ENCODE peak calls at places on chromosome 11, in six cellular contexts. C is OCI-LY7, F is Peyer's patch, N is heart right ventricle, S is upper lobe of left lung, K is cardiac muscle cell. V is an unnamed sample. For H3K9me3 and H3K36me3, the result is how much of the 10 kb centered on the place peaks cover.

GRCh38 chr11:120556841-120557240 is 45.3 kb downstream of the GRIK4 start:
- DNase-seq in C (no peak), F (no peak), N (no peak), S (no peak), K (no peak), V (no peak)

GRCh38 chr11:110979696-110980095 is 265.8 kb upstream of the POU2AF2 start:
- DNase-seq in C (no peak), F (no peak), N (no peak), S (no peak), K (no peak), V (no peak)

GRCh38 chr11:76577199-76577920 is 93.2 kb downstream of the LRRC32 start:
- DNase-seq in C (no peak), F (peak), N (peak), S (peak), K (peak), V (no peak)

GRCh38 chr11:26578998-26579635 is 7.1 kb upstream of the MUC15 start:
- DNase-seq in C (no peak), F (no peak), N (no peak), S (no peak), K (no peak), V (no peak)

GRCh38 chr11:70868341-70868885 is 384.0 kb downstream of the SHANK2 start:
- DNase-seq in C (no peak), F (no peak), N (no peak), S (no peak), K (no peak), V (no peak)

GRCh38 chr11:108559904-108560303 is 33.7 kb downstream of the EXPH5 start:
- DNase-seq in C (no peak), F (no peak), N (no peak), S (no peak), K (no peak), V (no peak)

GRCh38 chr11:121082670-121083069 is 18.4 kb upstream of the TECTA start:
- DNase-seq in C (no peak), F (no peak), N (no peak), S (no peak), K (peak), V (no peak)

GRCh38 chr11:126035718-126036117 is 26.9 kb downstream of the CDON start:
- DNase-seq in C (no peak), F (no peak), N (no peak), S (no peak), K (no peak), V (no peak)

GRCh38 chr11:130877532-130877931 is 38.7 kb downstream of the SNX19 start:
- DNase-seq in C (no peak), F (no peak), N (no peak), S (no peak), K (no peak), V (no peak)

GRCh38 chr11:35995872-35996271 is 52.0 kb downstream of the LDLRAD3 start:
- DNase-seq in C (no peak), F (no peak), N (no peak), S (no peak), K (no peak), V (no peak)

GRCh38 chr11:67648140-67648795 is 2.3 kb downstream of the ACY3 start:
- DNase-seq in C (peak), F (peak), N (no peak), S (no peak), K (peak), V (no peak)

GRCh38 chr11:107591098-107591445 is at the start of gene ELMOD1:
- DNase-seq in C (no peak), F (peak), N (peak), S (no peak), K (peak), V (no peak)

GRCh38 chr11:18706330-18707243 is 8.0 kb downstream of the TMEM86A start:
- DNase-seq in C (peak), F (peak), N (peak), S (peak), K (peak), V (peak)

GRCh38 chr11:121575250-121575962 is 122.6 kb upstream of the SORL1-AS1 start:
- DNase-seq in C (no peak), F (no peak), N (peak), S (peak), K (no peak), V (no peak)

GRCh38 chr11:7592706-7593105 is 78.9 kb downstream of the PPFIBP2 start:
- DNase-seq in C (no peak), F (no peak), N (peak), S (peak), K (no peak), V (no peak)

GRCh38 chr11:25309818-25310217 is 813.0 kb downstream of the LUZP2 start:
- DNase-seq in C (no peak), F (no peak), N (no peak), S (no peak), K (no peak), V (no peak)

GRCh38 chr11:8767466-8768142 is 85.0 kb downstream of the RPL27A start:
- DNase-seq in C (no peak), F (no peak), N (no peak), S (no peak), K (no peak), V (no peak)

GRCh38 chr11:73875840-73876239 is 806 bp downstream of the COA4 start:
- DNase-seq in C (peak), F (no peak), N (no peak), S (no peak), K (no peak), V (no peak)

GRCh38 chr11:99920956-99921355 is 766.1 kb upstream of the ARHGAP42 start:
- DNase-seq in C (no peak), F (no peak), N (no peak), S (no peak), K (no peak), V (no peak)

GRCh38 chr11:35232961-35233360 is 94.0 kb downstream of the CD44 start:
- DNase-seq in C (no peak), F (no peak), N (no peak), S (no peak), K (no peak), V (no peak)

GRCh38 chr11:124648610-124649009 is 24.9 kb downstream of the SIAE start:
- DNase-seq in C (no peak), F (no peak), N (no peak), S (no peak), K (no peak), V (no peak)

GRCh38 chr11:21928834-21929233 is 264.1 kb upstream of the ANO5 start:
- DNase-seq in C (no peak), F (no peak), N (no peak), S (no peak), K (no peak), V (no peak)

GRCh38 chr11:2641623-2642022 is 58.2 kb downstream of the KCNQ1OT1 start:
- DNase-seq in C (no peak), F (no peak), N (no peak), S (no peak), K (no peak), V (no peak)
- H3K9me3 ChIP-seq in C (under half), F (under half), N (half or more), S (half or more), K (under half), V (under half)

GRCh38 chr11:3721002-3721401 is 49.8 kb upstream of the CHRNA10 start:
- DNase-seq in C (no peak), F (no peak), N (no peak), S (no peak), K (no peak), V (no peak)
- H3K36me3 ChIP-seq in C (half or more), F (half or more), N (half or more), S (half or more), K (half or more), V (half or more)

DNA sequence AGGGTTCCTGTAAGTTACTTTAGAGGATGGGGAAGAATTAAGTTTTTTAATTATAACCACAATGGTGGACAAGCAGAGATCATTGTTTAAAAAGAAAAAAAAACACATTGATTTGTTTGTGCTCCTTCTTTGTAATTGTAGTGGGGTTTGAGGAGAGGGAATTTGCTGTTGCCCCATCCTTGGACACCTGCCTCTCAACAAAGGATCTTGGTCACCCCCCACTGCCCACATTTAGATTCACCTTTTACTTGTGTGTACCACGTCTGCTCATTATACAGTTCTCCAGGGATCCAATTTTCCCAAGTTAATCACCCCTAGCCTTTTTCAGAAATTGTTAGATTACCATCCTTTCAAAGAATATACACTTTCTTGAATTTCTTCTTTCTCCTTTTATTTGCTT is 53.0 kb downstream of the DNAJC24 start:
- DNase-seq in C (no peak), F (no peak), N (no peak), S (no peak), K (no peak), V (no peak)
- H3K4me3 ChIP-seq in C (no peak), F (no peak), N (no peak), S (no peak), K (no peak), V (no peak)

GRCh38 chr11:114619659-114620173 is 24.1 kb upstream of the NXPE4 start:
- DNase-seq in C (no peak), F (no peak), N (no peak), S (no peak), K (no peak), V (no peak)
- H3K9me3 ChIP-seq in C (half or more), F (under half), N (under half), S (under half), K (under half), V (under half)

DNA sequence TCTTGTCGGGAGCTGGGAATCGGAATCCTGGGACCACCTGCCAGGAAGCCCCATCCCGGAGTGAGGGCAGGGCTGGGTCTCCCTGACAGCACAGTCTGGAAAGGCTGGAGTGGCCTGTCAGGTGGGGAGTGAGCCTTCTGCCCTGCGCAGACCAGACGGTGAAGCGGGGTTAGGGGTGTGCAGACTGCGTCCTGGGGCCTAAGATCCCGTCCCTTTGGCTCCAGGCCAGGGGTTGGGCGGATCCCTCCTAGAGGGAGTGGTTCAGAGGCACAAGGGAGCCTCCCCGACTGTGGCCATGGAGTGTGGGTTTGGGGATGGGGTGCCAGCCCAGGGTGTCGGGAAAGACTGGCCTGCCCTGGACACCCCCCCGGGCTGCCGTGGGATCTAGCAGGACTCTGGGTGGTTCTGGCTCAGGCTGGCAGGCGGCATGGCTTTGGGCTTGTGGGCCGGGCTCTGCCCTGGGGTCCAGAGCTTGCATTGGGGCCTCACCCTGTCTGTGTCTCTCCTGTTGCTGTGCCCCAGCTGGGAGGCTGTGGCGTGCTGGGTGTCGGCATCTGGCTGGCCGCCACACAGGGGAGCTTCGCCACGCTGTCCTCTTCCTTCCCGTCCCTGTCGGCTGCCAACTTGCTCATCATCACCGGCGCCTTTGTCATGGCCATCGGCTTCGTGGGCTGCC is 19.5 kb downstream of the TSPAN4 start:
- DNase-seq in C (no peak), F (no peak), N (no peak), S (no peak), K (no peak), V (no peak)
- H3K36me3 ChIP-seq in C (under half), F (under half), N (half or more), S (under half), K (under half), V (under half)

V was measured in effector memory CD4-positive, alpha-beta T cell.